ENCODE peak calls at places on chromosome 21, in six cellular contexts. One of them, this sample, is unnamed.
A peak's percentile ranks its signal among the peaks of the same experiment; 100 is the strongest.

GRCh38 chr21:17732306-17732705 is 86.8 kb downstream of the C21orf91 start:
- DNase-seq in colonic mucosa: no peak
- DNase-seq in astrocyte of the spinal cord: peak; percentile 67
- DNase-seq in GM20000: no peak
- DNase-seq in progenitor cell of endocrine pancreas: no peak
- DNase-seq in AG10803: no peak
- DNase-seq in this sample: no peak

GRCh38 chr21:24280591-24280990 is 1326.7 kb downstream of the MRPL39 start:
- DNase-seq in colonic mucosa: no peak
- DNase-seq in GM20000: no peak
- DNase-seq in progenitor cell of endocrine pancreas: no peak
- DNase-seq in astrocyte of the spinal cord: no peak
- DNase-seq in AG10803: no peak
- DNase-seq in this sample: no peak

GRCh38 chr21:33817663-33818433 is 97.8 kb downstream of the ATP5PO start:
- DNase-seq in colonic mucosa: no peak
- DNase-seq in progenitor cell of endocrine pancreas: no peak
- DNase-seq in AG10803: no peak
- DNase-seq in GM20000: no peak
- DNase-seq in astrocyte of the spinal cord: peak; percentile 30
- DNase-seq in this sample: no peak

GRCh38 chr21:45636921-45637646 is 6.4 kb upstream of the PCBP3 start:
- DNase-seq in progenitor cell of endocrine pancreas: no peak
- DNase-seq in colonic mucosa: no peak
- DNase-seq in GM20000: no peak
- DNase-seq in astrocyte of the spinal cord: peak; percentile 7
- DNase-seq in AG10803: no peak
- DNase-seq in this sample: no peak

GRCh38 chr21:16976132-16976666 is 536.6 kb upstream of the CXADR start:
- DNase-seq in GM20000: no peak
- DNase-seq in progenitor cell of endocrine pancreas: no peak
- DNase-seq in colonic mucosa: no peak
- DNase-seq in astrocyte of the spinal cord: peak; percentile 14
- DNase-seq in AG10803: no peak
- DNase-seq in this sample: no peak

GRCh38 chr21:14271053-14271452 is 55.1 kb downstream of the RBM11 start:
- DNase-seq in progenitor cell of endocrine pancreas: no peak
- DNase-seq in GM20000: no peak
- DNase-seq in AG10803: no peak
- DNase-seq in astrocyte of the spinal cord: no peak
- DNase-seq in colonic mucosa: no peak
- DNase-seq in this sample: no peak

GRCh38 chr21:17688912-17689874 is 76.5 kb upstream of the BTG3 start:
- DNase-seq in colonic mucosa: peak; percentile 39
- DNase-seq in astrocyte of the spinal cord: peak; percentile 63
- DNase-seq in progenitor cell of endocrine pancreas: no peak
- DNase-seq in GM20000: no peak
- DNase-seq in AG10803: no peak
- DNase-seq in this sample: peak; percentile 72

GRCh38 chr21:34129039-34129891 is 55.9 kb downstream of the MRPS6 start:
- DNase-seq in GM20000: no peak
- DNase-seq in progenitor cell of endocrine pancreas: no peak
- DNase-seq in astrocyte of the spinal cord: peak; percentile 91
- DNase-seq in colonic mucosa: peak; percentile 44
- DNase-seq in AG10803: peak; percentile 81
- DNase-seq in this sample: peak; percentile 90

GRCh38 chr21:38531610-38532009 is 33.3 kb upstream of the ERG start:
- DNase-seq in progenitor cell of endocrine pancreas: no peak
- DNase-seq in astrocyte of the spinal cord: no peak
- DNase-seq in AG10803: peak; percentile 73
- DNase-seq in GM20000: no peak
- DNase-seq in colonic mucosa: no peak
- DNase-seq in this sample: no peak

GRCh38 chr21:34946385-34947121 is 102.5 kb downstream of the RUNX1 start:
- DNase-seq in colonic mucosa: no peak
- DNase-seq in AG10803: no peak
- DNase-seq in astrocyte of the spinal cord: no peak
- DNase-seq in GM20000: no peak
- DNase-seq in progenitor cell of endocrine pancreas: no peak
- DNase-seq in this sample: peak; percentile 83

GRCh38 chr21:42520628-42521253 is 7.1 kb downstream of the SLC37A1 start:
- DNase-seq in AG10803: no peak
- DNase-seq in astrocyte of the spinal cord: no peak
- DNase-seq in colonic mucosa: no peak
- DNase-seq in GM20000: no peak
- DNase-seq in progenitor cell of endocrine pancreas: no peak
- DNase-seq in this sample: no peak

GRCh38 chr21:42263591-42264131 is 44.7 kb downstream of the ABCG1 start:
- DNase-seq in progenitor cell of endocrine pancreas: no peak
- DNase-seq in GM20000: no peak
- DNase-seq in colonic mucosa: no peak
- DNase-seq in astrocyte of the spinal cord: no peak
- DNase-seq in AG10803: no peak
- DNase-seq in this sample: no peak

GRCh38 chr21:17334478-17334877 is 178.4 kb upstream of the CXADR start:
- DNase-seq in progenitor cell of endocrine pancreas: no peak
- DNase-seq in GM20000: no peak
- DNase-seq in astrocyte of the spinal cord: no peak
- DNase-seq in colonic mucosa: no peak
- DNase-seq in AG10803: no peak
- DNase-seq in this sample: no peak

GRCh38 chr21:35096959-35097358 is 47.9 kb upstream of the RUNX1 start:
- DNase-seq in progenitor cell of endocrine pancreas: no peak
- DNase-seq in AG10803: no peak
- DNase-seq in astrocyte of the spinal cord: no peak
- DNase-seq in colonic mucosa: no peak
- DNase-seq in GM20000: no peak
- DNase-seq in this sample: peak; percentile 36

GRCh38 chr21:18041012-18041411 is 203.6 kb upstream of the CHODL start:
- DNase-seq in colonic mucosa: no peak
- DNase-seq in progenitor cell of endocrine pancreas: no peak
- DNase-seq in astrocyte of the spinal cord: peak; percentile 22
- DNase-seq in GM20000: peak; percentile 1
- DNase-seq in AG10803: no peak
- DNase-seq in this sample: peak; percentile 5

GRCh38 chr21:26273686-26274313 is 103.2 kb upstream of the APP start:
- DNase-seq in GM20000: no peak
- DNase-seq in progenitor cell of endocrine pancreas: no peak
- DNase-seq in astrocyte of the spinal cord: no peak
- DNase-seq in AG10803: no peak
- DNase-seq in colonic mucosa: no peak
- DNase-seq in this sample: no peak

GRCh38 chr21:26007911-26008579 is 162.5 kb downstream of the APP start:
- DNase-seq in colonic mucosa: no peak
- DNase-seq in astrocyte of the spinal cord: no peak
- DNase-seq in GM20000: no peak
- DNase-seq in progenitor cell of endocrine pancreas: no peak
- DNase-seq in AG10803: peak; percentile 81
- DNase-seq in this sample: no peak

GRCh38 chr21:27060190-27060589 is 93.3 kb upstream of the ADAMTS5 start:
- DNase-seq in colonic mucosa: no peak
- DNase-seq in progenitor cell of endocrine pancreas: no peak
- DNase-seq in GM20000: no peak
- DNase-seq in AG10803: no peak
- DNase-seq in astrocyte of the spinal cord: peak; percentile 37
- DNase-seq in this sample: no peak

GRCh38 chr21:27108228-27108627 is 141.3 kb upstream of the ADAMTS5 start:
- DNase-seq in GM20000: no peak
- DNase-seq in AG10803: peak; percentile 20
- DNase-seq in astrocyte of the spinal cord: no peak
- DNase-seq in colonic mucosa: no peak
- DNase-seq in progenitor cell of endocrine pancreas: no peak
- DNase-seq in this sample: no peak

GRCh38 chr21:41612674-41613250 is 104.8 kb upstream of the TMPRSS2 start:
- DNase-seq in progenitor cell of endocrine pancreas: peak; percentile 65
- DNase-seq in AG10803: peak; percentile 100
- DNase-seq in colonic mucosa: peak; percentile 65
- DNase-seq in GM20000: peak; percentile 47
- DNase-seq in astrocyte of the spinal cord: peak; percentile 95
- DNase-seq in this sample: peak; percentile 41

GRCh38 chr21:38181101-38181500 is 75.7 kb upstream of the KCNJ15 start:
- DNase-seq in colonic mucosa: no peak
- DNase-seq in AG10803: peak; percentile 92
- DNase-seq in progenitor cell of endocrine pancreas: no peak
- DNase-seq in astrocyte of the spinal cord: peak; percentile 18
- DNase-seq in GM20000: no peak
- DNase-seq in this sample: no peak

GRCh38 chr21:38319781-38320180 is 63.0 kb downstream of the KCNJ15 start:
- DNase-seq in astrocyte of the spinal cord: no peak
- DNase-seq in AG10803: peak; percentile 91
- DNase-seq in progenitor cell of endocrine pancreas: no peak
- DNase-seq in colonic mucosa: no peak
- DNase-seq in GM20000: no peak
- DNase-seq in this sample: no peak

GRCh38 chr21:42330380-42331336 is 15.4 kb upstream of the TFF3 start:
- DNase-seq in GM20000: peak; percentile 63
- DNase-seq in colonic mucosa: peak; percentile 19
- DNase-seq in astrocyte of the spinal cord: no peak
- DNase-seq in progenitor cell of endocrine pancreas: no peak
- DNase-seq in AG10803: no peak
- DNase-seq in this sample: no peak

GRCh38 chr21:46029201-46029924 is 47.8 kb downstream of the COL6A1 start:
- DNase-seq in colonic mucosa: no peak
- DNase-seq in AG10803: no peak
- DNase-seq in GM20000: no peak
- DNase-seq in progenitor cell of endocrine pancreas: no peak
- DNase-seq in astrocyte of the spinal cord: no peak
- DNase-seq in this sample: peak; percentile 52

GRCh38 chr21:45899317-45900033 is 82.1 kb upstream of the COL6A1 start:
- DNase-seq in AG10803: no peak
- DNase-seq in astrocyte of the spinal cord: no peak
- DNase-seq in colonic mucosa: no peak
- DNase-seq in progenitor cell of endocrine pancreas: no peak
- DNase-seq in GM20000: no peak
- DNase-seq in this sample: no peak

DNA sequence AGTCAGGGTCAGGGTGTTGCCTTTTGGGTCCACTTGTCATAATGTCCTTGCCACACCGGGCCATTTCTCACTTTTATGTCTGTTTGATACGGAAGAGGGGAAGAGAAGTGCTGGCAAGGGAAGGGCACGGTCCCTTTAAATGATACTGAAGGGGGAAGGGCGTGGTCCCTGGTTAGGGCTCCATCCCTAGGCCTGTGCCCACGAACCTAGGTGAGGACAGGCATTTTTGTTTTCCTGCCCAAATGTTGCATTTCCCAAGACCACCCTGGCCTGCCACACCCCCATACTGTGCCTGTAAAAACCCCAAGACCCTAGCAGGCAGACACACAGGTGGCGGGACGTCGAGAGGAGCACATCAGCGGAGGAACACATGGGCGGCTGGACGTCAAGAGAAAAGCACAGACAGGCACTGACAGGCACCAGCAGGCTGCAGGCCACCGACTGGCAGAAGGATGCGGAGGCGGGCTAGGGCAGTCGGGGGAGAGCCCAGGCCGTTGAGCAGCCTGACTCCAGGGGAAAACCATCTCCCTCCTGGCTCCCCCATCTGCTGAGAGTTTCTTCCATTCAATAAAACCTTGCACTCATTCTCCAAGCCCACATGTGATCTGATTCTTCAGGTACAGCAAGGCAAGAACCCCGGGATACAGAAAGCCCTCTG is 25.4 kb downstream of the B3GALT5 start:
- DNase-seq in colonic mucosa: peak; percentile 69
- DNase-seq in AG10803: no peak
- DNase-seq in GM20000: no peak
- DNase-seq in progenitor cell of endocrine pancreas: no peak
- DNase-seq in astrocyte of the spinal cord: no peak
- DNase-seq in this sample: no peak
- TF ChIP-seq CTCF in colonic mucosa: no peak
- TF ChIP-seq CTCF in AG10803: no peak
- TF ChIP-seq CTCF in GM20000: no peak
- TF ChIP-seq CTCF in progenitor cell of endocrine pancreas: no peak
- TF ChIP-seq CTCF in astrocyte of the spinal cord: no peak
- TF ChIP-seq CTCF in this sample: no peak

GRCh38 chr21:44301961-44302406 is 2.1 kb downstream of the PFKL start:
- DNase-seq in AG10803: no peak
- DNase-seq in colonic mucosa: peak; percentile 52
- DNase-seq in progenitor cell of endocrine pancreas: no peak
- DNase-seq in astrocyte of the spinal cord: no peak
- DNase-seq in GM20000: no peak
- DNase-seq in this sample: no peak
- TF ChIP-seq CTCF in AG10803: no peak
- TF ChIP-seq CTCF in colonic mucosa: peak; percentile 7
- TF ChIP-seq CTCF in progenitor cell of endocrine pancreas: peak; percentile 6
- TF ChIP-seq CTCF in astrocyte of the spinal cord: no peak
- TF ChIP-seq CTCF in GM20000: no peak
- TF ChIP-seq CTCF in this sample: no peak

GRCh38 chr21:21101911-21102310 is 103.7 kb downstream of the NCAM2 start:
- DNase-seq in progenitor cell of endocrine pancreas: no peak
- DNase-seq in astrocyte of the spinal cord: peak; percentile 67
- DNase-seq in GM20000: no peak
- DNase-seq in colonic mucosa: no peak
- DNase-seq in AG10803: peak; percentile 39
- DNase-seq in this sample: peak; percentile 6
- TF ChIP-seq CTCF in progenitor cell of endocrine pancreas: peak; percentile 53
- TF ChIP-seq CTCF in astrocyte of the spinal cord: peak; percentile 32
- TF ChIP-seq CTCF in GM20000: no peak
- TF ChIP-seq CTCF in colonic mucosa: no peak
- TF ChIP-seq CTCF in AG10803: peak; percentile 17
- TF ChIP-seq CTCF in this sample: no peak

GRCh38 chr21:30268608-30269197 is 14.0 kb downstream of the KRTAP24-1 start:
- DNase-seq in progenitor cell of endocrine pancreas: no peak
- DNase-seq in GM20000: no peak
- DNase-seq in astrocyte of the spinal cord: no peak
- DNase-seq in colonic mucosa: peak; percentile 22
- DNase-seq in AG10803: no peak
- DNase-seq in this sample: no peak
- TF ChIP-seq CTCF in progenitor cell of endocrine pancreas: peak; percentile 36
- TF ChIP-seq CTCF in GM20000: no peak
- TF ChIP-seq CTCF in astrocyte of the spinal cord: peak; percentile 3
- TF ChIP-seq CTCF in colonic mucosa: no peak
- TF ChIP-seq CTCF in AG10803: no peak
- TF ChIP-seq CTCF in this sample: peak; percentile 29

GRCh38 chr21:15729674-15730483 is at the start of gene USP25:
- DNase-seq in progenitor cell of endocrine pancreas: peak; percentile 87
- DNase-seq in GM20000: peak; percentile 99
- DNase-seq in colonic mucosa: peak; percentile 95
- DNase-seq in AG10803: peak; percentile 78
- DNase-seq in astrocyte of the spinal cord: peak; percentile 58
- DNase-seq in this sample: peak; percentile 80
- TF ChIP-seq CTCF in progenitor cell of endocrine pancreas: peak; percentile 17
- TF ChIP-seq CTCF in GM20000: peak; percentile 22
- TF ChIP-seq CTCF in colonic mucosa: no peak
- TF ChIP-seq CTCF in AG10803: no peak
- TF ChIP-seq CTCF in astrocyte of the spinal cord: peak; percentile 9
- TF ChIP-seq CTCF in this sample: no peak

GRCh38 chr21:36706951-36707762 is 8.2 kb downstream of the SIM2 start:
- DNase-seq in AG10803: no peak
- DNase-seq in astrocyte of the spinal cord: no peak
- DNase-seq in progenitor cell of endocrine pancreas: no peak
- DNase-seq in GM20000: peak; percentile 43
- DNase-seq in colonic mucosa: peak; percentile 17
- DNase-seq in this sample: no peak
- TF ChIP-seq CTCF in AG10803: peak; percentile 4
- TF ChIP-seq CTCF in astrocyte of the spinal cord: peak; percentile 29
- TF ChIP-seq CTCF in progenitor cell of endocrine pancreas: no peak
- TF ChIP-seq CTCF in GM20000: no peak
- TF ChIP-seq CTCF in colonic mucosa: no peak
- TF ChIP-seq CTCF in this sample: no peak